ENCODE peak calls at places on chromosomes 6 and 20, in seven cellular contexts. O, Q, Z, E, A, U and T are unnamed samples.

GRCh38 chr20:62972270-62973032 is 19.9 kb downstream of the SLC17A9 start:
- DNase-seq in O (peak), Q (peak), Z (peak), E (peak), A (peak), U (peak), T (peak)

GRCh38 chr20:10848810-10849370 is 175.1 kb upstream of the JAG1 start:
- DNase-seq in O (no peak), Q (peak), Z (peak), E (peak), A (peak), U (peak), T (peak)

GRCh38 chr20:7226156-7226555 is 458.7 kb downstream of the BMP2 start:
- DNase-seq in O (no peak), Q (no peak), Z (no peak), E (no peak), A (no peak), U (no peak), T (no peak)

GRCh38 chr6:159982726-159983506 is 14.0 kb downstream of the IGF2R start:
- DNase-seq in O (no peak), Q (peak), Z (no peak), E (no peak), A (no peak), U (no peak), T (no peak)

GRCh38 chr6:76230711-76231110 is 158.2 kb upstream of the IMPG1 start:
- DNase-seq in O (no peak), Q (no peak), Z (peak), E (no peak), A (no peak), U (no peak), T (peak)

GRCh38 chr6:169162968-169163903 is 90.4 kb downstream of the THBS2 start:
- DNase-seq in O (no peak), Q (peak), Z (peak), E (no peak), A (peak), U (peak), T (no peak)

GRCh38 chr6:79687759-79688158 is 56.6 kb downstream of the SH3BGRL2 start:
- DNase-seq in O (no peak), Q (no peak), Z (peak), E (no peak), A (no peak), U (no peak), T (no peak)

GRCh38 chr6:4910060-4910746 is 93.6 kb downstream of the RPP40 start:
- DNase-seq in O (no peak), Q (no peak), Z (peak), E (no peak), A (peak), U (no peak), T (no peak)

GRCh38 chr6:52566853-52567279 is 10.0 kb downstream of the TRAM2 start:
- DNase-seq in O (no peak), Q (peak), Z (peak), E (no peak), A (peak), U (peak), T (no peak)

GRCh38 chr6:138231399-138231886 is 13.2 kb upstream of the PBOV1 start:
- DNase-seq in O (no peak), Q (no peak), Z (peak), E (no peak), A (peak), U (no peak), T (no peak)

GRCh38 chr20:50055524-50056083 is 57.3 kb downstream of the UBE2V1 start:
- DNase-seq in O (no peak), Q (no peak), Z (no peak), E (no peak), A (no peak), U (no peak), T (no peak)

GRCh38 chr6:20696676-20697075 is 162.4 kb downstream of the CDKAL1 start:
- DNase-seq in O (no peak), Q (peak), Z (no peak), E (no peak), A (no peak), U (peak), T (no peak)

GRCh38 chr6:45717027-45717426 is 298.6 kb downstream of the CLIC5 start:
- DNase-seq in O (no peak), Q (no peak), Z (no peak), E (no peak), A (no peak), U (no peak), T (no peak)

GRCh38 chr6:45717715-45718114 is 297.9 kb downstream of the CLIC5 start:
- DNase-seq in O (no peak), Q (no peak), Z (no peak), E (no peak), A (no peak), U (no peak), T (no peak)

GRCh38 chr6:45713981-45714685 is 301.5 kb downstream of the CLIC5 start:
- DNase-seq in O (no peak), Q (no peak), Z (no peak), E (no peak), A (no peak), U (no peak), T (no peak)

GRCh38 chr6:45715508-45715803 is 300.2 kb downstream of the CLIC5 start:
- DNase-seq in O (no peak), Q (no peak), Z (no peak), E (no peak), A (no peak), U (no peak), T (no peak)

DNA sequence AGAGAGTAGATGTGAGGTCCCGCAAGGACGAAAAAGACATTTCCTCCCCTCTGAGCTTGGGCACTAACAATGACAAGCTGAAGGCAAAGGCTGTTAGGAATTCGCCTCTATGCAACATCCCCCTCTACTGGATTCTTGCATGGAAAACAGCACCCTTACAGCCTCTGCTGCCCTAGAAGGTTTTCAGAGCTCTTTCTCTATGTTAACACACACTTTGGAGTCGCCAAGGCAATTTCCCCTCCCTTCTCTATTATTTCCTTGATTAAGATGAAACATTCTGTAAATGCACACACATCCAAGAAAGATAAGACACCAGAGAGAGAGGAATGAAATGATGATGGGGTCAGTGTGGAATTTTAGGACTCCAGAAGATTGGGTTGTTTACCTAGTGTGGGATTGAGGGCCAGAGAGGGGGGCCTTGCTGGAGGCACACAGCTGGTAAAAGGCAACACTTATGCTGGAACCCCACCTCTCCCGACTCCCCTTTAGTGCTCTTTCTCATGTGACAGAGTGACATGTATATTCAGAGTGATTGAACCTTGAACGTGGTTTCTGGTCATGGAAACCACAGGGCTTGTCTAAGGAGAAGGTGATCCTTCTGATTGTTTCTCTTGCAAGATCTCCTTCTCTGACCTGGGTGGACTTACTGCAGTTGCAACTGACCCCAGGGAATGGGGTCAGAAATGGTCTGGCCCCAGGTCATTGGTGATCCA is 300.7 kb downstream of the CLIC5 start:
- DNase-seq in O (no peak), Q (peak), Z (peak), E (no peak), A (peak), U (peak), T (peak)
- H3K4me3 ChIP-seq in O (no peak), Q (no peak), Z (no peak), E (no peak), A (no peak), U (no peak), T (no peak)

DNA sequence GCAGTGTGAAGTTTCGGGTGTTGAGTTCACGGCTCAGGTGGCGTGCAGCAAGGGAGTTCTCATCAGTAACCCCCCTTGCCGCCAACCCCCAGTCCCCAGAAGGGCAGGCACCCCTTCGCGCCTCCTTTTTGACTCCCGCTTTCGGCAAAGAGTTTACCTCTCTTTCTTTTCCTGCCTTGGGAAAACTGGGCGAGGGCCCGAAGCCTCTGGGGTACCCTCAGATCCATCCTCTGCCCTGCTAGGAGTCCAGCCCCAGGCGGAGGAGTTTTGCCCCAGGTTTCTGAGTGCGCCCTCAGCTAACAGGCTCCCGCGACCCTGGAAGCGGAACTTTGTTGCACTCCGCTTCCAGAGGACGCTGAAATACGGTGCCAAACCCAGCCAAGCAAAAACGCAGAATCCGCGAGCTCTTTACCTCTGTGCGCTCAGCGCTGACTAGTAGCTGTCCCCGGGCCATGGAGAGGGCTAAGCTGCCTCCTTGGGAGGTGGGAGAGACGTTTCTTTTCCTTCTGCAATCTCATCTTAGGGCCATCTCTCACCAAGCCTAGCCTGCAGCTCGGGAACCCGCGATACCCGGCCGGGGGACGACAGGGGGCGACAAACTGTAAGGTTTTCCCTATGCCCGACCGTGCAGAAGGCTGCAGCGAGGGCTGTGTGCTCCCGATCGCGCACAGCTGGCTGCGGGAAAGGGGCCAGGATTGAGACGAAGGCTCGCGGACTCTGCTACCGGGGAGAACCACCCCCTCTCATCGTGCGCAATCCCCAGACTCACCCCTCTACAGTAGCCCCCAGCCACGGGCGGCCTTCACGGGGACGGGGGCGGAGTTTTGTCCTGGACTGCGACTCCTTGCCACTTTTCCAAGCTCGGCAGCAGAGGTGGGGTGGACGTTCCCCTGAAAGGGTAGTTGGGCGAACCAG is 2.7 kb upstream of the PAX1 start:
- DNase-seq in O (peak), Q (peak), Z (peak), E (no peak), A (no peak), U (no peak), T (peak)
- TF ChIP-seq CTCF in O (peak), Q (peak), Z (peak), E (no peak), A (peak), U (peak), T (peak)

GRCh38 chr6:63663882-63664281 is 28.3 kb downstream of the PHF3 start:
- DNase-seq in O (no peak), Q (no peak), Z (no peak), E (no peak), A (no peak), U (no peak), T (no peak)
- H3K4me3 ChIP-seq in O (no peak), Q (no peak), Z (no peak), E (no peak), A (no peak), U (no peak), T (no peak)

GRCh38 chr6:164035912-164036485 is 621.5 kb downstream of the QKI start:
- DNase-seq in O (no peak), Q (no peak), Z (peak), E (no peak), A (peak), U (no peak), T (no peak)

GRCh38 chr6:164037165-164037564 is 622.6 kb downstream of the QKI start:
- DNase-seq in O (no peak), Q (no peak), Z (no peak), E (no peak), A (no peak), U (no peak), T (no peak)

GRCh38 chr6:164042212-164042611 is 627.7 kb downstream of the QKI start:
- DNase-seq in O (no peak), Q (no peak), Z (no peak), E (no peak), A (no peak), U (no peak), T (no peak)

GRCh38 chr6:164040994-164041393 is 626.5 kb downstream of the QKI start:
- DNase-seq in O (no peak), Q (no peak), Z (no peak), E (no peak), A (no peak), U (no peak), T (no peak)

DNA sequence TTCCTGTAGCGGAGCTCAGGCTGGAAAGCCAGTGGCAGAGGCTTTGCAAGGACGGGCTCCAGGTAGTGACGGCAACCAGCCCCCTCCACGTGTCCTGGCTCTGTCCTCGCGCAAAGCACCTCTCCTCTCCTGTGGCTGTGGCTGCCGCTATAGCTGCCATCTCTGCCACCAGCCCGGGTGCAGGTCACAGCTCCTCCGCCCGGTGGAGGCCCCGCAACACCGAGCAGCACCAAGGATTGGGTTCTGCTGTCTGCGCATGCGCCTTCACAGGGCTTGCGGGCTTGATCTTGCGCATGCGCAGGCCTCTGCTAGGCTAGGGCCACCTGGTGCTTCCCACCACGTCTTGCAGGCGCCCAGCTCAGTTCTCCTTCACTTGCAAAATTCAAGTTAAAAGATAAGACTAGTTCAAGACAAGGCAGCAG is 625.4 kb downstream of the QKI start:
- DNase-seq in O (peak), Q (no peak), Z (no peak), E (no peak), A (no peak), U (no peak), T (no peak)
- TF ChIP-seq CTCF in O (no peak), Q (no peak), Z (no peak), E (no peak), A (no peak), U (no peak), T (no peak)